ENCODE peak calls at places on chromosomes 4 and X, in eight cellular contexts. One of them, this sample, is unnamed.

GRCh38 chr4:186936496-186937375 is 213.1 kb upstream of the FAT1 start:
- DNase-seq in HCT116: peak; percentile 84
- DNase-seq in ecto neural progenitor cell: no peak
- DNase-seq in OCI-M1: no peak
- DNase-seq in iPS DF 19.7: no peak
- DNase-seq in Right ventricle myocardium inferior: no peak
- DNase-seq in sigmoid colon: no peak
- DNase-seq in dorsolateral prefrontal cortex: no peak
- DNase-seq in this sample: no peak

GRCh38 chrX:68114573-68115199 is 318.6 kb downstream of the OPHN1 start:
- DNase-seq in HCT116: no peak
- DNase-seq in ecto neural progenitor cell: no peak
- DNase-seq in OCI-M1: peak; percentile 37
- DNase-seq in iPS DF 19.7: no peak
- DNase-seq in Right ventricle myocardium inferior: no peak
- DNase-seq in sigmoid colon: no peak
- DNase-seq in dorsolateral prefrontal cortex: no peak
- DNase-seq in this sample: no peak

GRCh38 chr4:61086979-61087378 is 113.1 kb upstream of the ADGRL3 start:
- DNase-seq in HCT116: no peak
- DNase-seq in ecto neural progenitor cell: no peak
- DNase-seq in OCI-M1: no peak
- DNase-seq in iPS DF 19.7: no peak
- DNase-seq in Right ventricle myocardium inferior: no peak
- DNase-seq in sigmoid colon: no peak
- DNase-seq in dorsolateral prefrontal cortex: no peak
- DNase-seq in this sample: no peak

GRCh38 chr4:113760852-113761681 is 471 bp downstream of the CAMK2D start:
- DNase-seq in HCT116: no peak
- DNase-seq in ecto neural progenitor cell: peak; percentile 72
- DNase-seq in OCI-M1: peak; percentile 77
- DNase-seq in iPS DF 19.7: no peak
- DNase-seq in Right ventricle myocardium inferior: peak; percentile 90
- DNase-seq in sigmoid colon: peak; percentile 94
- DNase-seq in dorsolateral prefrontal cortex: peak; percentile 71
- DNase-seq in this sample: peak; percentile 74

GRCh38 chr4:55372259-55372658 is 23.5 kb upstream of the TMEM165 start:
- DNase-seq in HCT116: no peak
- DNase-seq in ecto neural progenitor cell: no peak
- DNase-seq in OCI-M1: no peak
- DNase-seq in iPS DF 19.7: no peak
- DNase-seq in Right ventricle myocardium inferior: no peak
- DNase-seq in sigmoid colon: no peak
- DNase-seq in dorsolateral prefrontal cortex: no peak
- DNase-seq in this sample: no peak

GRCh38 chr4:153651961-153652784 is 31.9 kb upstream of the TLR2 start:
- DNase-seq in HCT116: no peak
- DNase-seq in ecto neural progenitor cell: no peak
- DNase-seq in OCI-M1: no peak
- DNase-seq in iPS DF 19.7: no peak
- DNase-seq in Right ventricle myocardium inferior: peak; percentile 82
- DNase-seq in sigmoid colon: no peak
- DNase-seq in dorsolateral prefrontal cortex: peak; percentile 52
- DNase-seq in this sample: no peak

GRCh38 chrX:97199501-97199900 is 315.8 kb downstream of the RPA4 start:
- DNase-seq in HCT116: no peak
- DNase-seq in ecto neural progenitor cell: no peak
- DNase-seq in OCI-M1: no peak
- DNase-seq in iPS DF 19.7: no peak
- DNase-seq in Right ventricle myocardium inferior: no peak
- DNase-seq in sigmoid colon: no peak
- DNase-seq in dorsolateral prefrontal cortex: no peak
- DNase-seq in this sample: no peak

GRCh38 chrX:3326721-3327120 is 19.7 kb downstream of the MXRA5 start:
- DNase-seq in HCT116: no peak
- DNase-seq in ecto neural progenitor cell: no peak
- DNase-seq in OCI-M1: no peak
- DNase-seq in iPS DF 19.7: no peak
- DNase-seq in Right ventricle myocardium inferior: no peak
- DNase-seq in sigmoid colon: no peak
- DNase-seq in dorsolateral prefrontal cortex: no peak
- DNase-seq in this sample: no peak

GRCh38 chr4:89400408-89401035 is 92.9 kb upstream of the GPRIN3 start:
- DNase-seq in HCT116: no peak
- DNase-seq in ecto neural progenitor cell: no peak
- DNase-seq in OCI-M1: no peak
- DNase-seq in iPS DF 19.7: no peak
- DNase-seq in Right ventricle myocardium inferior: no peak
- DNase-seq in sigmoid colon: no peak
- DNase-seq in dorsolateral prefrontal cortex: no peak
- DNase-seq in this sample: no peak

GRCh38 chrX:150972450-150972849 is 10.7 kb upstream of the HMGB3 start:
- DNase-seq in HCT116: no peak
- DNase-seq in ecto neural progenitor cell: no peak
- DNase-seq in OCI-M1: no peak
- DNase-seq in iPS DF 19.7: no peak
- DNase-seq in Right ventricle myocardium inferior: no peak
- DNase-seq in sigmoid colon: no peak
- DNase-seq in dorsolateral prefrontal cortex: no peak
- DNase-seq in this sample: no peak

GRCh38 chrX:97622111-97622510 is 738.4 kb downstream of the RPA4 start:
- DNase-seq in HCT116: no peak
- DNase-seq in ecto neural progenitor cell: no peak
- DNase-seq in OCI-M1: no peak
- DNase-seq in iPS DF 19.7: no peak
- DNase-seq in Right ventricle myocardium inferior: no peak
- DNase-seq in sigmoid colon: no peak
- DNase-seq in dorsolateral prefrontal cortex: no peak
- DNase-seq in this sample: no peak

GRCh38 chrX:137313627-137314026 is 252.3 kb upstream of the ZIC3 start:
- DNase-seq in HCT116: no peak
- DNase-seq in ecto neural progenitor cell: no peak
- DNase-seq in OCI-M1: no peak
- DNase-seq in iPS DF 19.7: no peak
- DNase-seq in Right ventricle myocardium inferior: no peak
- DNase-seq in sigmoid colon: no peak
- DNase-seq in dorsolateral prefrontal cortex: no peak
- DNase-seq in this sample: no peak

GRCh38 chr4:94635172-94635571 is 122.6 kb upstream of the BMPR1B start:
- DNase-seq in HCT116: no peak
- DNase-seq in ecto neural progenitor cell: no peak
- DNase-seq in OCI-M1: no peak
- DNase-seq in iPS DF 19.7: no peak
- DNase-seq in Right ventricle myocardium inferior: no peak
- DNase-seq in sigmoid colon: no peak
- DNase-seq in dorsolateral prefrontal cortex: no peak
- DNase-seq in this sample: no peak

GRCh38 chr4:60562353-60562752 is 637.8 kb upstream of the ADGRL3 start:
- DNase-seq in HCT116: no peak
- DNase-seq in ecto neural progenitor cell: no peak
- DNase-seq in OCI-M1: peak; percentile 66
- DNase-seq in iPS DF 19.7: no peak
- DNase-seq in Right ventricle myocardium inferior: no peak
- DNase-seq in sigmoid colon: no peak
- DNase-seq in dorsolateral prefrontal cortex: no peak
- DNase-seq in this sample: no peak

GRCh38 chr4:108118505-108118904 is 50.2 kb downstream of the LEF1 start:
- DNase-seq in HCT116: no peak
- DNase-seq in ecto neural progenitor cell: no peak
- DNase-seq in OCI-M1: peak; percentile 45
- DNase-seq in iPS DF 19.7: no peak
- DNase-seq in Right ventricle myocardium inferior: no peak
- DNase-seq in sigmoid colon: no peak
- DNase-seq in dorsolateral prefrontal cortex: no peak
- DNase-seq in this sample: no peak

GRCh38 chr4:735583-735982 is 30.0 kb downstream of the PCGF3 start:
- DNase-seq in HCT116: no peak
- DNase-seq in ecto neural progenitor cell: no peak
- DNase-seq in OCI-M1: no peak
- DNase-seq in iPS DF 19.7: no peak
- DNase-seq in Right ventricle myocardium inferior: no peak
- DNase-seq in sigmoid colon: no peak
- DNase-seq in dorsolateral prefrontal cortex: no peak
- DNase-seq in this sample: no peak

GRCh38 chr4:182604161-182604591 is 313.0 kb downstream of the DCTD start:
- DNase-seq in HCT116: no peak
- DNase-seq in ecto neural progenitor cell: no peak
- DNase-seq in OCI-M1: no peak
- DNase-seq in iPS DF 19.7: no peak
- DNase-seq in Right ventricle myocardium inferior: no peak
- DNase-seq in sigmoid colon: no peak
- DNase-seq in dorsolateral prefrontal cortex: no peak
- DNase-seq in this sample: no peak

GRCh38 chrX:11367609-11368430 is 74.6 kb downstream of the AMELX start:
- DNase-seq in HCT116: no peak
- DNase-seq in ecto neural progenitor cell: no peak
- DNase-seq in OCI-M1: peak; percentile 83
- DNase-seq in iPS DF 19.7: no peak
- DNase-seq in Right ventricle myocardium inferior: no peak
- DNase-seq in sigmoid colon: no peak
- DNase-seq in dorsolateral prefrontal cortex: no peak
- DNase-seq in this sample: no peak

GRCh38 chr4:47650584-47651130 is 165.6 kb downstream of the ATP10D start:
- DNase-seq in HCT116: no peak
- DNase-seq in ecto neural progenitor cell: no peak
- DNase-seq in OCI-M1: no peak
- DNase-seq in iPS DF 19.7: no peak
- DNase-seq in Right ventricle myocardium inferior: no peak
- DNase-seq in sigmoid colon: no peak
- DNase-seq in dorsolateral prefrontal cortex: no peak
- DNase-seq in this sample: no peak

GRCh38 chr4:61493041-61493440 is 292.9 kb downstream of the ADGRL3 start:
- DNase-seq in HCT116: no peak
- DNase-seq in ecto neural progenitor cell: no peak
- DNase-seq in OCI-M1: no peak
- DNase-seq in iPS DF 19.7: no peak
- DNase-seq in Right ventricle myocardium inferior: no peak
- DNase-seq in sigmoid colon: no peak
- DNase-seq in dorsolateral prefrontal cortex: no peak
- DNase-seq in this sample: no peak

GRCh38 chr4:106898621-106899230 is 137.4 kb downstream of the DKK2 start:
- DNase-seq in HCT116: peak; percentile 51
- DNase-seq in ecto neural progenitor cell: peak; percentile 47
- DNase-seq in OCI-M1: peak; percentile 74
- DNase-seq in iPS DF 19.7: no peak
- DNase-seq in Right ventricle myocardium inferior: no peak
- DNase-seq in sigmoid colon: no peak
- DNase-seq in dorsolateral prefrontal cortex: no peak
- DNase-seq in this sample: no peak

GRCh38 chrX:19791562-19791961 is 95.8 kb downstream of the SH3KBP1 start:
- DNase-seq in HCT116: no peak
- DNase-seq in ecto neural progenitor cell: no peak
- DNase-seq in OCI-M1: no peak
- DNase-seq in iPS DF 19.7: no peak
- DNase-seq in Right ventricle myocardium inferior: no peak
- DNase-seq in sigmoid colon: no peak
- DNase-seq in dorsolateral prefrontal cortex: no peak
- DNase-seq in this sample: no peak

GRCh38 chrX:110218591-110218990 is 99.3 kb downstream of the AMMECR1 start:
- DNase-seq in HCT116: no peak
- DNase-seq in ecto neural progenitor cell: no peak
- DNase-seq in OCI-M1: no peak
- DNase-seq in iPS DF 19.7: no peak
- DNase-seq in Right ventricle myocardium inferior: no peak
- DNase-seq in sigmoid colon: no peak
- DNase-seq in dorsolateral prefrontal cortex: no peak
- DNase-seq in this sample: no peak

GRCh38 chr4:137610960-137611359 is 78.7 kb upstream of the PCDH18 start:
- DNase-seq in HCT116: no peak
- DNase-seq in ecto neural progenitor cell: no peak
- DNase-seq in OCI-M1: peak; percentile 58
- DNase-seq in iPS DF 19.7: peak; percentile 9
- DNase-seq in Right ventricle myocardium inferior: no peak
- DNase-seq in sigmoid colon: no peak
- DNase-seq in dorsolateral prefrontal cortex: no peak
- DNase-seq in this sample: no peak

GRCh38 chrX:150863191-150863590 is 35.3 kb downstream of the CD99L2 start:
- DNase-seq in HCT116: no peak
- DNase-seq in ecto neural progenitor cell: no peak
- DNase-seq in OCI-M1: no peak
- DNase-seq in iPS DF 19.7: no peak
- DNase-seq in Right ventricle myocardium inferior: no peak
- DNase-seq in sigmoid colon: no peak
- DNase-seq in dorsolateral prefrontal cortex: no peak
- DNase-seq in this sample: no peak

GRCh38 chr4:67521506-67521905 is 23.8 kb downstream of the CENPC start:
- DNase-seq in HCT116: no peak
- DNase-seq in ecto neural progenitor cell: no peak
- DNase-seq in OCI-M1: no peak
- DNase-seq in iPS DF 19.7: no peak
- DNase-seq in Right ventricle myocardium inferior: no peak
- DNase-seq in sigmoid colon: no peak
- DNase-seq in dorsolateral prefrontal cortex: no peak
- DNase-seq in this sample: no peak

GRCh38 chr4:104747635-104748034 is 252.9 kb upstream of the CXXC4 start:
- DNase-seq in HCT116: peak; percentile 34
- DNase-seq in ecto neural progenitor cell: no peak
- DNase-seq in OCI-M1: no peak
- DNase-seq in iPS DF 19.7: no peak
- DNase-seq in Right ventricle myocardium inferior: no peak
- DNase-seq in sigmoid colon: no peak
- DNase-seq in dorsolateral prefrontal cortex: no peak
- DNase-seq in this sample: no peak

GRCh38 chr4:119592708-119593298 is 35.8 kb downstream of the PDE5A start:
- DNase-seq in HCT116: no peak
- DNase-seq in ecto neural progenitor cell: no peak
- DNase-seq in OCI-M1: no peak
- DNase-seq in iPS DF 19.7: no peak
- DNase-seq in Right ventricle myocardium inferior: no peak
- DNase-seq in sigmoid colon: no peak
- DNase-seq in dorsolateral prefrontal cortex: no peak
- DNase-seq in this sample: no peak

GRCh38 chr4:101158136-101158485 is 189.2 kb downstream of the PPP3CA start:
- DNase-seq in HCT116: no peak
- DNase-seq in ecto neural progenitor cell: no peak
- DNase-seq in OCI-M1: no peak
- DNase-seq in iPS DF 19.7: no peak
- DNase-seq in Right ventricle myocardium inferior: no peak
- DNase-seq in sigmoid colon: no peak
- DNase-seq in dorsolateral prefrontal cortex: peak; percentile 65
- DNase-seq in this sample: peak; percentile 29

GRCh38 chr4:140038031-140038533 is 115.9 kb downstream of the MAML3 start:
- DNase-seq in HCT116: no peak
- DNase-seq in ecto neural progenitor cell: no peak
- DNase-seq in OCI-M1: peak; percentile 25
- DNase-seq in iPS DF 19.7: no peak
- DNase-seq in Right ventricle myocardium inferior: no peak
- DNase-seq in sigmoid colon: no peak
- DNase-seq in dorsolateral prefrontal cortex: no peak
- DNase-seq in this sample: no peak

GRCh38 chr4:182825786-182826185 is 91.4 kb downstream of the DCTD start:
- DNase-seq in HCT116: no peak
- DNase-seq in ecto neural progenitor cell: no peak
- DNase-seq in OCI-M1: no peak
- DNase-seq in iPS DF 19.7: no peak
- DNase-seq in Right ventricle myocardium inferior: no peak
- DNase-seq in sigmoid colon: no peak
- DNase-seq in dorsolateral prefrontal cortex: no peak
- DNase-seq in this sample: no peak

GRCh38 chr4:148284526-148285193 is 157.6 kb downstream of the NR3C2 start:
- DNase-seq in HCT116: no peak
- DNase-seq in ecto neural progenitor cell: no peak
- DNase-seq in OCI-M1: no peak
- DNase-seq in iPS DF 19.7: no peak
- DNase-seq in Right ventricle myocardium inferior: no peak
- DNase-seq in sigmoid colon: no peak
- DNase-seq in dorsolateral prefrontal cortex: no peak
- DNase-seq in this sample: no peak

GRCh38 chrX:19121466-19121865 is 802 bp downstream of the ADGRG2 start:
- DNase-seq in HCT116: no peak
- DNase-seq in ecto neural progenitor cell: peak; percentile 44
- DNase-seq in OCI-M1: no peak
- DNase-seq in iPS DF 19.7: no peak
- DNase-seq in Right ventricle myocardium inferior: no peak
- DNase-seq in sigmoid colon: no peak
- DNase-seq in dorsolateral prefrontal cortex: no peak
- DNase-seq in this sample: no peak

GRCh38 chrX:126815816-126816215 is 3.7 kb upstream of the PRR32 start:
- DNase-seq in HCT116: no peak
- DNase-seq in ecto neural progenitor cell: no peak
- DNase-seq in OCI-M1: no peak
- DNase-seq in iPS DF 19.7: no peak
- DNase-seq in Right ventricle myocardium inferior: no peak
- DNase-seq in sigmoid colon: no peak
- DNase-seq in dorsolateral prefrontal cortex: no peak
- DNase-seq in this sample: no peak

This sample was measured in occipital lobe.